ENCODE peak calls at places on chromosomes 13 and 19, in eight cellular contexts. M, Q, O, R, C, H, B and X are unnamed samples.

GRCh38 chr19:39246951-39247669 is 1.5 kb downstream of the IFNL4 start:
- DNase-seq in Q (no peak), O (no peak), H (no peak), R (no peak), M (no peak), B (peak), C (no peak), X (no peak)

GRCh38 chr13:110535526-110535925 is 26.0 kb downstream of the RAB20 start:
- DNase-seq in O (no peak), B (no peak), R (no peak), M (no peak), H (no peak), Q (no peak), C (no peak), X (no peak)

GRCh38 chr13:33108620-33109019 is 92.4 kb downstream of the KL start:
- DNase-seq in B (no peak), O (no peak), M (no peak), C (no peak), H (peak), R (no peak), Q (no peak), X (no peak)

GRCh38 chr13:84446972-84447700 is 564.9 kb upstream of the SLITRK1 start:
- DNase-seq in O (no peak), R (no peak), B (no peak), Q (no peak), C (no peak), H (no peak), M (no peak), X (no peak)

GRCh38 chr19:51345076-51345620 is 3.2 kb upstream of the VSIG10L start:
- DNase-seq in B (no peak), R (no peak), H (no peak), C (no peak), O (no peak), M (no peak), Q (no peak), X (no peak)

GRCh38 chr13:21846605-21847004 is 175.7 kb downstream of the FGF9 start:
- DNase-seq in M (no peak), Q (no peak), R (no peak), H (no peak), C (no peak), B (no peak), O (no peak), X (no peak)

GRCh38 chr13:27170221-27170520 is 1.4 kb downstream of the USP12 start:
- DNase-seq in R (no peak), B (no peak), H (peak), C (peak), M (no peak), Q (no peak), O (no peak), X (peak)

GRCh38 chr13:25668345-25668744 is 296.6 kb downstream of the ATP8A2 start:
- DNase-seq in H (no peak), B (no peak), M (no peak), R (no peak), C (no peak), Q (no peak), O (no peak), X (no peak)

GRCh38 chr13:24834902-24835510 is 71.0 kb downstream of the RNF17 start:
- DNase-seq in B (no peak), C (no peak), R (no peak), O (no peak), M (no peak), Q (no peak), H (no peak), X (no peak)

GRCh38 chr13:46522692-46523040 is 30.3 kb upstream of the LRCH1 start:
- DNase-seq in O (no peak), B (no peak), M (no peak), H (no peak), C (no peak), R (no peak), Q (no peak), X (no peak)

GRCh38 chr13:45184693-45185092 is 16.2 kb downstream of the KCTD4 start:
- DNase-seq in Q (no peak), B (no peak), C (no peak), R (no peak), M (no peak), O (no peak), H (no peak), X (no peak)

GRCh38 chr13:41505209-41505835 is 48.0 kb downstream of the RGCC start:
- DNase-seq in R (no peak), Q (no peak), M (no peak), O (no peak), C (no peak), B (no peak), H (peak), X (no peak)

GRCh38 chr13:102128216-102128800 is 273.5 kb downstream of the FGF14 start:
- DNase-seq in O (no peak), B (no peak), H (peak), M (peak), Q (no peak), R (no peak), C (no peak), X (peak)

GRCh38 chr13:113820813-113821651 is 42.8 kb downstream of the GAS6 start:
- DNase-seq in C (no peak), H (peak), Q (peak), M (peak), B (peak), R (no peak), O (peak), X (peak)

GRCh38 chr19:47433121-47433520 is 13.8 kb upstream of the MEIS3 start:
- DNase-seq in Q (no peak), M (no peak), O (no peak), B (no peak), R (no peak), H (no peak), C (no peak), X (peak)

GRCh38 chr13:23391752-23392151 is 41.8 kb downstream of the SACS start:
- DNase-seq in C (no peak), M (no peak), O (no peak), H (peak), B (no peak), Q (no peak), R (no peak), X (no peak)

GRCh38 chr19:24046550-24046949 is 40.4 kb upstream of the ZNF254 start:
- DNase-seq in R (no peak), Q (no peak), H (no peak), M (no peak), B (no peak), C (no peak), O (no peak), X (no peak)

GRCh38 chr19:29617336-29618266 is 11.5 kb downstream of the POP4 start:
- DNase-seq in R (no peak), B (no peak), C (no peak), H (no peak), M (no peak), Q (no peak), O (no peak), X (no peak)

GRCh38 chr19:17623224-17623935 is 64.8 kb downstream of the UNC13A start:
- DNase-seq in M (no peak), B (no peak), C (no peak), H (no peak), Q (no peak), R (no peak), O (no peak), X (no peak)

GRCh38 chr13:113405481-113406300 is 41.8 kb upstream of the GRTP1 start:
- DNase-seq in O (peak), B (no peak), H (no peak), M (no peak), Q (no peak), C (no peak), R (no peak), X (no peak)

GRCh38 chr13:73171926-73172325 is 113.1 kb downstream of the KLF5 start:
- DNase-seq in B (no peak), O (no peak), H (peak), C (no peak), R (no peak), M (no peak), Q (no peak), X (no peak)

GRCh38 chr13:45851171-45851889 is at the start of gene SIAH3:
- DNase-seq in B (peak), O (no peak), H (no peak), C (no peak), R (no peak), M (no peak), Q (no peak), X (no peak)

GRCh38 chr19:29810504-29810871 is 1.3 kb upstream of the CCNE1 start:
- DNase-seq in C (no peak), M (no peak), B (peak), R (no peak), O (no peak), H (peak), Q (peak), X (peak)

GRCh38 chr13:99969934-99970760 is 1.4 kb downstream of the ZIC5 start:
- DNase-seq in B (no peak), R (no peak), Q (no peak), H (no peak), M (no peak), O (no peak), C (no peak), X (peak)

GRCh38 chr13:97234742-97235141 is 12.6 kb downstream of the MBNL2 start:
- DNase-seq in C (no peak), Q (no peak), B (no peak), R (no peak), M (no peak), O (no peak), H (no peak), X (no peak)

GRCh38 chr19:3852177-3852511 is 16.7 kb downstream of the ZFR2 start:
- DNase-seq in R (no peak), B (no peak), Q (no peak), H (no peak), M (no peak), C (no peak), O (no peak), X (no peak)

GRCh38 chr19:40661616-40662015 is 28.8 kb downstream of the NUMBL start:
- DNase-seq in C (no peak), M (no peak), R (no peak), H (no peak), B (no peak), Q (no peak), O (no peak), X (no peak)

DNA sequence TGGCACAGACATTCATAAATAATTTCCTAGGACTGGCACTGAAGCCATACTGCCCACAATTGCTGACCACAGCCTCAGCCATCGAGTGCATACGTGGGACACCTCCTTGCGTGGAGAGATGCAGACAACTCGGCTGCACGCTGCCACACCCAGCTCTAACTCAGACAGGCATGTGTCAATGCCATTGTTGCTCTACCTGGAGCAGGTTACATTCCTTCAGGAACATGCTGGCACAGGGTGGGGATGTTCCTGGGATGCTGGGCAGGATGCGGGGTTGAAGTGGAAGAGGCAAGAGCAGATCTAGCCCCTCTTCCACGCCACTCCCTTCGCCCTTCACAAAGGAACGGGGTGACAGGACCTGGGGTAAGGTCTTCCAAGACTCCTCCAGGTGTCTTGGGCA is 24.2 kb upstream of the SLC35E1 start:
- DNase-seq in R (no peak), H (no peak), Q (no peak), M (no peak), O (no peak), B (no peak), C (no peak), X (no peak)
- TF ChIP-seq POLR2A in R (no peak), H (no peak), Q (no peak), M (no peak), O (no peak), B (no peak), C (no peak), X (no peak)

GRCh38 chr13:75636339-75637095 is 387 bp downstream of the LMO7 start:
- DNase-seq in B (no peak), O (no peak), M (no peak), H (peak), C (peak), R (no peak), Q (peak), X (no peak)
- TF ChIP-seq POLR2A in B (no peak), O (no peak), M (no peak), H (no peak), C (no peak), R (no peak), Q (peak), X (peak)

DNA sequence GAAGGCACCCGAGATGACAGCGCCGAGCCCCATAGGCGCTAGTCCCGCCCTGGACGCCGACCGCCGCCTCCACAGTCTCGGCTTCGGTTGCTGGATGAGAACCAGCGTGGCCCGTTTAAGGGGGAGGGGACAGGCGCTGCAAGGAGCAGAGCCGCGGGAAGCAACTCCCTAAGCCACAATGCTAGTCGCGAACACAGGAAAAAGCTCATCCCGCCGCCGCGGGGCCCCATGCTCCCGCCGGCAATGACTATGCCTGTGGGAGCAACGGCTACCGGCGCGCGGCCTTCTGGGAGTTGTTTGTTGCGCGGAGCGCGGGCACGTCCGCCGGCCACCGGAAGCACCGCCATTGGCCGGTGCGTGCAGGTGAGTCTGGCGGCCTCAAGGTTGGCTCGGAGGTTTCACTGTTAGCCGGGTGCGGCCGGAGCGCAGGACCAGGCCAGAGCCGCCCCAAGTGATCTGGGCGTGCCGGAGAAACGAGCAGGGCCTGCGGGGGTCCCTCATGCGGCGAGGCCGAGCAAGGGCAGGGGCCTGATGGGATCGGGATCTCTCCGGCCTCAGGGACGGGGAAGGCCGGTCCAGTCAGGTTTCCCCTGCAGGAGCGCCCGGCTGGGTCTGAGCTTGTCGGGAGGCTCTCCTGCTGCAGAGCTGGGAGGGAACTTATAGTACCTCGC is at the start of gene ZNF544:
- DNase-seq in R (no peak), C (peak), Q (peak), B (peak), M (peak), O (peak), H (peak), X (peak)
- TF ChIP-seq POLR2A in R (no peak), C (peak), Q (peak), B (no peak), M (no peak), O (peak), H (no peak), X (peak)

GRCh38 chr19:5666921-5667610 is 13.2 kb downstream of the MICOS13 start:
- DNase-seq in R (no peak), H (no peak), O (no peak), B (no peak), C (no peak), Q (no peak), M (no peak), X (no peak)
- TF ChIP-seq POLR2A in R (no peak), H (no peak), O (no peak), B (no peak), C (no peak), Q (no peak), M (no peak), X (no peak)

DNA sequence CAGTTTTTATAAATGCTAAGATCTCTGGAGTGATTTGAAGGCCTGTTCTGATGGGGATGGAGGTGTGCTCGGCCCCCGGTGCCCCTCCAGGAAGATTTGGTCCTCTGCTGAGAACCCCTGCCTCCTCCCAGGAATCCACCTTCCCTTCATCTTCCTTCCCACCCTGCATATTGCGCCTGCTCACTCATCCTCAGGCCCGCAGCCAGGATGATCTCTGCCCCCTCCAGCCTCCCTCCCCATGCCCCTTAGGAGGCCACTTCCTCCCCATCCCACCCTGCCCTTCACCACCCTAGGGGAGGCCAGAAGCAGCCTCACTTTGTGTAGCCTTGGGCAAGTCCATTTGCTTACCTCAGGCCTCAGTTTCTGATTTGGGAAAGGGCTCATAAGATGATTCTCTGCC is 19.7 kb downstream of the VASP start:
- DNase-seq in Q (no peak), O (no peak), B (no peak), R (no peak), C (no peak), M (no peak), H (no peak), X (no peak)
- TF ChIP-seq POLR2A in Q (no peak), O (no peak), B (no peak), R (no peak), C (no peak), M (no peak), H (no peak), X (no peak)

GRCh38 chr19:35040826-35041547 is 534 bp upstream of the HPN start:
- DNase-seq in C (no peak), O (peak), R (peak), Q (peak), H (no peak), B (peak), M (peak), X (no peak)
- TF ChIP-seq POLR2A in C (no peak), O (peak), R (no peak), Q (no peak), H (no peak), B (no peak), M (no peak), X (no peak)

DNA sequence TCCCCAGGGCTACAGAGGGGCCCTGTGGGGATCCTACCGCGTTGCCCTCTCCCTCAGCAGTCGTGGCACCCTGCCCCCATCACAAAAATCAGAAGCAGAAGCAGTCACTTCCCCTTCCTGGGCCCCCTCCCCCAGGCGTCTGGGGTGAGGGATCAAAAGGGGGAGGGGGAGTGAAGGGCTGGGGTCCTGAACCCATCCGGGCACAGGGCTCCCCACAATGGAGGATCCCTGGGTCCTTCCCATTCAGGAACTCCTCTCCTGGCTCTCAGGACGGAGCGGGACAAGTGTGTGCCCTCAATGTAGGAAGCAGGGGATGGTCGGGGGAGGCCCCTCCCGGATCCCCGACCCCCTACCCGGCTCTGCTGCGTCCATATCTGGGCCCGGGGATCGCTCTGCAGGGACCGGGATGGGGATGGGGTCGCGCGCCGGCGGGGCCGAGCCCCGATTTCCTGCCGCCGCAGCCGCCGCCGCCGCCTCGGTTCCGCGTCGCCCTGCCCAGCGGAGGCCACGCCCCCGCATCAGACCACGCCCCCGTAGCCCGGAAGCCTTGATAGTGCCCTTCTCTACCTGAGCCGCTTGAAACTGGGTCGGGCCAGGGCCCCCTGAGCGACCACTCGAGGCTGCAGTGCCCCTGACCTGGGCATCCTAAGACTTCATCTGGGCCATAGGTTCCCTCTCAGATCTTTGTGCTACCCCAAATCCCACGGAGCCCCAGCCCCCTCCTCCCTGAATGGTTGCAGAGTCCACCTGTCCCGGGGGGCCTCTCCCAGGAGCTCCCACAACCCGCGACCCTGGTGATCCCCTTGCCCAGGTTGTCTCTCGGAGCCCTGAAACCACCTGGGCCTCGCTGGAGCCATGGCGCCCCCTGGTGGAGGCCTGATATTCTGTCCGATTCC is at the start of gene GMIP:
- DNase-seq in C (peak), B (peak), M (peak), R (peak), Q (peak), O (peak), H (peak), X (peak)
- TF ChIP-seq POLR2A in C (no peak), B (no peak), M (no peak), R (peak), Q (peak), O (no peak), H (no peak), X (peak)

DNA sequence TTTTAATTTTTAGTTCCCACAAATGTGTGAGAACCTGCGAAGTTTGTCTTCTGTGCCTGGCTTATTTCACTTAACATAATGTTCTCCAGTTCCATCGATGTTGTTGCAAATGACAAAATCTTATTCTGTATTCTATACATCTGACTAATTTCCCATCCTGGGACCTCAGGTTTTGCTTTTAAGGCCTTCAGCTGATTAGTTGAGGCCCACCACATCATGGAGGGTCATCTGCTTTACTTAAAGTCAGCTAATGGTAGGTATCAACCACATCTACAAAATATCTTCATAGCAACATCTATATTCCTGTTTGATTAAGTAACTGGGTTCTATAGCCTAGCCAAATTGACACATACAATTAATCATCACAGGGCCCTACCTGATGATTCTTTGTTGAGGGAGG is 534.0 kb downstream of the EFNB2 start:
- DNase-seq in B (no peak), Q (no peak), C (no peak), R (no peak), H (no peak), O (no peak), M (no peak), X (no peak)
- TF ChIP-seq POLR2A in B (no peak), Q (no peak), C (no peak), R (no peak), H (no peak), O (no peak), M (no peak), X (no peak)

DNA sequence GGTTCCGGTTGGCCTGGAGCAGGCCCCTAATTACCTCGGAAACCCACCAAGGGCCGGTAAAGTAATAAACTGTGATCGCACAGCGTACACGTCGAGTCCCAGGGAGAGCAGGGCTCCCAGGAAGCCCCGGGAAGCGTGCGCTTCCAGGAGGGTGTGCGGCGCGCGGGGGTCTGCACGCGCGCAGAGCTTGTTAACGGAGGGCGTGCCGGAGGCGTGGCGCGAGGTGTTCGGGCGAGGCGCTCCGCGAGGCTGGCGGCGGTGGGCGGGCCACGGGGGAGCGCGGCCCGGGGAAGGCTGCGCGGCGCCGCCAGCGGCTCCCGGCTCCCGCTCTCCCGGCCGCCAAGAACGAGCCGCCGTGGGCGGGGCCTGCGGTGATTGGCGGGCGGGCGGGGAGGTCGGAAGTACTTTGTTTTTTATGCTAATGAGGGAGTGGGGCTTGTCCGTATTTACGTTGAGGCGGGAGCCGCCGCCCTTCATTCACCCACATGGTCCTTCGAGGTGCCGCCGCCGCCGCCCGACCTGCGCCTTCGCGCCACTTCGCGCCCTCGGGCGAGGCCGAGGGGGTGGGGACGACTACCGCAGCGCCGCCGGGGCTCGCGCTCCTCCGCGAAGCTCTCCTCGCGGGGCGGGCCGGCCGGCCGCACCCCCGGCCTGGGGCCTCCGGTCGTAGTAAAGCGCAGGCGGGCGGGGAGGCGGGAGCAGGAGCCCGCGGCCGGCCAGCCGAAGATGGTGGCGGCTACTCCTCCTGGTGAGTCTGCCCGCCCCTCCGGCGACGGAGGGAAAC is at the start of gene MIR17HG:
- DNase-seq in M (peak), Q (peak), H (peak), B (peak), C (peak), R (peak), O (peak), X (peak)
- TF ChIP-seq POLR2A in M (no peak), Q (peak), H (peak), B (peak), C (peak), R (peak), O (no peak), X (peak)